ENCODE peak calls at places on chromosomes 11 and 22, in four cellular contexts. K is thoracic aorta, H is neural crest cell, V is cardiac muscle cell. S is an unnamed sample.

GRCh38 chr11:75792997-75793800 is 21.8 kb upstream of the UVRAG start:
- DNase-seq in K (no peak), V (no peak), H (no peak), S (no peak)

GRCh38 chr11:66285250-66285947 is 3.5 kb downstream of the YIF1A start:
- DNase-seq in K (no peak), H (no peak), V (no peak), S (no peak)

GRCh38 chr22:30277547-30278344 is 11.1 kb upstream of the OSM start:
- DNase-seq in V (peak), H (no peak), K (no peak), S (no peak)

GRCh38 chr11:74929431-74930363 is 19.2 kb downstream of the XRRA1 start:
- DNase-seq in K (peak), V (peak), H (peak), S (peak)

GRCh38 chr11:10456519-10456918 is 1.5 kb downstream of the AMPD3 start:
- DNase-seq in K (no peak), V (peak), H (no peak), S (no peak)

GRCh38 chr22:38843716-38844660 is at the start of gene NPTXR:
- DNase-seq in K (no peak), V (peak), H (peak), S (no peak)

GRCh38 chr22:47495102-47495501 is 732.7 kb downstream of the TBC1D22A start:
- DNase-seq in H (no peak), V (no peak), K (no peak), S (no peak)

GRCh38 chr11:100008440-100008839 is 678.6 kb upstream of the ARHGAP42 start:
- DNase-seq in H (no peak), V (no peak), K (no peak), S (no peak)

GRCh38 chr11:46808804-46809431 is 37.2 kb downstream of the CKAP5 start:
- DNase-seq in H (no peak), K (no peak), V (peak), S (no peak)
- TF ChIP-seq CTCF in H (peak), K (no peak), V (peak), S (no peak)

GRCh38 chr11:63273685-63274084 is 30.3 kb upstream of the SLC22A25 start:
- DNase-seq in H (no peak), K (no peak), V (no peak), S (no peak)

GRCh38 chr11:63274776-63275175 is 31.4 kb upstream of the SLC22A25 start:
- DNase-seq in H (no peak), V (no peak), K (no peak), S (no peak)

GRCh38 chr11:63282579-63282978 is 39.2 kb upstream of the SLC22A25 start:
- DNase-seq in H (no peak), K (no peak), V (no peak), S (no peak)

GRCh38 chr11:63280920-63281319 is 37.5 kb upstream of the SLC22A25 start:
- DNase-seq in K (no peak), V (no peak), H (no peak), S (no peak)

DNA sequence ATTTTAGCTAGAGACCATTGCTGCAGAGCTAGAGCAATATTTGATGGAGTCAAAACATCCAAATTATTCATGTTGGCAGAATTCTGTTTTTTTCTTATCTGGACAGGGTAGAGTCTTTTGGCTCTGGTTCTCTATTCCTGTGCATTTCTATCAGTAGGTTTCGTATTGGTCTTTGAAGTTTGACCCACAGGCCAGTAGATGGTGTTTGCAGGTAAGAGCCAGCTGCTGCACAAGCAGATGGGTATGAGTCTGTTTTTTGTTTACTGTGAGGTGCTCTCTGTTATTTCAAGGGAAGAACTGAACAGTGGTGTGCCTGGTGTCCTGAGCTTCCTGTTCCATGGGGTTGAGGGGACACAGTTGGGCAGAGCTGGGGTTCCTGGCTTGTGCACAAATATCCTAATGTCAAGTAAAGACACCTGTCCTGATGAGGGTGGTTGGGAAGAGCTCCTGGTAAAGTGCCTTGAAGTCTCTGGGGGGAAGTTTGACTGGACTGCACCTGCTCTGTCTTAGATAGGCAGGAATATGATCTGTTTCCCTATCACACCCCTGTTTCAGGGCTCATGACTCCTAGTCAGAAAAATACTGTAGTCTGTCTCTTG is 34.0 kb upstream of the SLC22A25 start:
- DNase-seq in H (no peak), V (no peak), K (no peak), S (no peak)
- TF ChIP-seq CTCF in H (no peak), V (no peak), K (no peak), S (no peak)

GRCh38 chr22:29073618-29074275 is 912 bp downstream of the KREMEN1 start:
- DNase-seq in K (no peak), V (peak), H (peak), S (no peak)
- TF ChIP-seq CTCF in K (no peak), V (peak), H (no peak), S (no peak)

DNA sequence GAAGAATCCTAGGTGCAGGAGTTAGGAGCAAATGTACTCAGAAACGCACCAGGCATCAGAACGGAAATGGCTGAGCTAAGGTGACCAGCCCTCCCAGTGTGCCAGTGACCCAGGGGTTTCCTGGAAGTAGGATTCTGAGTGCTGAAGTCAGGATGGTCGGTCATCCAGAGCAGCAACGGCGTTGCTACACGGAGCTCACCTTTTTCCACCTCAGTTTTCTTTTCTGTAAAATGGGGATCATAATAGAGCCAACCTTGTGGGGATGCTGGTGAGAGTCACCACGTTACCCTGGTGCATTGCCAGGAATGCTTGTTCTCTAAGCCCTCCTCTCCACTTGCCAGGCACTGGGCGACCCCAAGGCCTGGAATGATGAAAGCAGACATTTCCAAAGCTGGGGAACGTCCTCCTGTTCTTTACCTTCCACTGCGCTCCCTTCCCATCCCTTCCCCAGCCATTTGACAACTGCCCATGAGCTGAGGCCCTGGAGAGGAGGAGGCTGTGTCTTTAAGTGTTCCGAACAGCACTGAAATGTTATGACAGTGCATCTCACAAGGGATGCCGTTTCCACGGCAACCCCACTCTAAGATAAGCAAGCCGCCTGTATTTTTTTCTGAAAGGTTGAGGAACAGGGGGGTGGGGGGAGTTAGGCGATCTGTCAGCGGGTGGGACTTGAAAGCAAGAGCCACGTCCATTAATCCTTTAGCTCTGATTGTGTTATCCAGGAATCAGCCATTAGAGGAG is 66.8 kb downstream of the TSPAN18 start:
- DNase-seq in V (peak), H (peak), K (no peak), S (no peak)
- TF ChIP-seq CTCF in V (no peak), H (no peak), K (no peak), S (no peak)

GRCh38 chr11:2837096-2837601 is 48.4 kb downstream of the CDKN1C start:
- DNase-seq in V (peak), H (peak), K (no peak), S (no peak)
- TF ChIP-seq CTCF in V (no peak), H (peak), K (no peak), S (no peak)

GRCh38 chr11:15216678-15217077 is 102.0 kb downstream of the INSC start:
- DNase-seq in H (no peak), V (no peak), K (no peak), S (no peak)
- TF ChIP-seq CTCF in H (peak), V (peak), K (no peak), S (no peak)

GRCh38 chr11:116991491-116991890 is 106.7 kb downstream of the SIK3 start:
- DNase-seq in V (no peak), H (no peak), K (no peak), S (no peak)
- TF ChIP-seq CTCF in V (no peak), H (no peak), K (no peak), S (no peak)

DNA sequence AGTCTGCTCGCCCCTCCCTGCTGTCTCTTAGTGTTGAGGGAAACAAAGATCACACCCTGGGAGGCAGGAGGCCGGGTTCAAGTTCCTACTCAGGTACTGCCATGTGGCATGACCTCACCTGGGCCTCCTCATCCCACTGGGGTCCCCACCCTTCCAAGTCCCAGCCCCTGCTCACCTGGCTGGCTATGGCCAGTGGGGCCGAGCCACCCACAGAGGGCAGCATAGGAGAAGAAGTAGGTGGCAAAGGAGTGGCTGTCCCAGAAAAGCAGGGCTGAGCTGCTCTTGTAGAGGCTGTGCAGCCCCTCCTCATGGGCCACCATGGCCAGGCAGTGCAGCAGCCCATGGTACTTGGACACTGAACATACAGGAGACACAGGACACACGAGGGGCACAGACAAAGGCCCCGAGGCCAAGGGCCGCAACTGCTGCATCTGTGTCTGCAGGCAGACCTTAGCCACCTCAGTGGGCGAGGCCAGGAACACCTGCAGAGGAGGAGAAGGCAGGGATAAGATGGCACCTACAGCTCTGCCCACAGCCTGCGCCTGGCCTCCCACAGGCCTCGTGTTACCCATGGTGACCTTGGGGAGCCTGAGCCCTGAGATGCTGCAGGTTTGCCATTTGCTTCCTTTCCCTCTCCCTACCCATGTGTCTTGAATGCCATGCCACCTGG is 50.6 kb upstream of the MPEG1 start:
- DNase-seq in V (no peak), H (no peak), K (no peak), S (no peak)
- TF ChIP-seq CTCF in V (no peak), H (no peak), K (no peak), S (no peak)

GRCh38 chr11:59615132-59615636 is 390 bp downstream of the OSBP start:
- DNase-seq in K (no peak), H (peak), V (peak), S (peak)
- TF ChIP-seq CTCF in K (peak), H (peak), V (no peak), S (no peak)

S was measured in omental fat pad.